ENCODE peak calls at places on chromosomes 1 and 21, in six cellular contexts. One of them, this sample, is unnamed.

GRCh38 chr1:154607084-154607747 is 770 bp downstream of the ADAR start:
- DNase-seq in HT-29: no peak
- DNase-seq in activated gamma-delta T cell treated with anti-CD3 and anti-CD28 coated beads, Interleukin-2, amount 50 U/mL, for 16 hours: no peak
- DNase-seq in epithelial cell of prostate: no peak
- DNase-seq in GM10248: no peak
- DNase-seq in IMR-90: peak
- DNase-seq in this sample: peak

GRCh38 chr1:117644696-117645311 is 39.0 kb downstream of the TENT5C start:
- DNase-seq in HT-29: no peak
- DNase-seq in GM10248: no peak
- DNase-seq in IMR-90: no peak
- DNase-seq in activated gamma-delta T cell treated with anti-CD3 and anti-CD28 coated beads, Interleukin-2, amount 50 U/mL, for 16 hours: no peak
- DNase-seq in epithelial cell of prostate: no peak
- DNase-seq in this sample: no peak

GRCh38 chr1:202659541-202659940 is 50.7 kb downstream of the SYT2 start:
- DNase-seq in HT-29: no peak
- DNase-seq in activated gamma-delta T cell treated with anti-CD3 and anti-CD28 coated beads, Interleukin-2, amount 50 U/mL, for 16 hours: no peak
- DNase-seq in epithelial cell of prostate: no peak
- DNase-seq in GM10248: no peak
- DNase-seq in IMR-90: no peak
- DNase-seq in this sample: no peak

GRCh38 chr1:145849356-145850165 is 4.1 kb downstream of the NUDT17 start:
- DNase-seq in activated gamma-delta T cell treated with anti-CD3 and anti-CD28 coated beads, Interleukin-2, amount 50 U/mL, for 16 hours: no peak
- DNase-seq in HT-29: no peak
- DNase-seq in IMR-90: peak
- DNase-seq in GM10248: no peak
- DNase-seq in epithelial cell of prostate: no peak
- DNase-seq in this sample: no peak

GRCh38 chr1:51516639-51517158 is 2.4 kb downstream of the EPS15 start:
- DNase-seq in HT-29: no peak
- DNase-seq in IMR-90: peak
- DNase-seq in activated gamma-delta T cell treated with anti-CD3 and anti-CD28 coated beads, Interleukin-2, amount 50 U/mL, for 16 hours: no peak
- DNase-seq in epithelial cell of prostate: no peak
- DNase-seq in GM10248: no peak
- DNase-seq in this sample: no peak

GRCh38 chr21:40606341-40606740 is 240.6 kb downstream of the DSCAM start:
- DNase-seq in epithelial cell of prostate: no peak
- DNase-seq in GM10248: no peak
- DNase-seq in HT-29: no peak
- DNase-seq in activated gamma-delta T cell treated with anti-CD3 and anti-CD28 coated beads, Interleukin-2, amount 50 U/mL, for 16 hours: no peak
- DNase-seq in IMR-90: no peak
- DNase-seq in this sample: no peak

GRCh38 chr1:94863919-94864318 is 43.8 kb downstream of the SLC44A3 start:
- DNase-seq in IMR-90: peak
- DNase-seq in HT-29: peak
- DNase-seq in activated gamma-delta T cell treated with anti-CD3 and anti-CD28 coated beads, Interleukin-2, amount 50 U/mL, for 16 hours: no peak
- DNase-seq in epithelial cell of prostate: no peak
- DNase-seq in GM10248: no peak
- DNase-seq in this sample: no peak

GRCh38 chr1:53511323-53511932 is 52.2 kb downstream of the DMRTB1 start:
- DNase-seq in HT-29: no peak
- DNase-seq in epithelial cell of prostate: no peak
- DNase-seq in GM10248: no peak
- DNase-seq in activated gamma-delta T cell treated with anti-CD3 and anti-CD28 coated beads, Interleukin-2, amount 50 U/mL, for 16 hours: no peak
- DNase-seq in IMR-90: no peak
- DNase-seq in this sample: no peak

GRCh38 chr1:42936309-42937078 is 22.2 kb downstream of the SLC2A1 start:
- DNase-seq in HT-29: peak
- DNase-seq in IMR-90: peak
- DNase-seq in GM10248: no peak
- DNase-seq in epithelial cell of prostate: peak
- DNase-seq in activated gamma-delta T cell treated with anti-CD3 and anti-CD28 coated beads, Interleukin-2, amount 50 U/mL, for 16 hours: peak
- DNase-seq in this sample: peak

GRCh38 chr1:17045140-17045539 is 8.7 kb downstream of the SDHB start:
- DNase-seq in GM10248: no peak
- DNase-seq in HT-29: no peak
- DNase-seq in IMR-90: no peak
- DNase-seq in activated gamma-delta T cell treated with anti-CD3 and anti-CD28 coated beads, Interleukin-2, amount 50 U/mL, for 16 hours: no peak
- DNase-seq in epithelial cell of prostate: no peak
- DNase-seq in this sample: no peak

GRCh38 chr21:33931799-33932390 is 16.3 kb upstream of the ATP5PO start:
- DNase-seq in activated gamma-delta T cell treated with anti-CD3 and anti-CD28 coated beads, Interleukin-2, amount 50 U/mL, for 16 hours: no peak
- DNase-seq in IMR-90: no peak
- DNase-seq in epithelial cell of prostate: no peak
- DNase-seq in HT-29: no peak
- DNase-seq in GM10248: no peak
- DNase-seq in this sample: no peak

GRCh38 chr21:33640697-33641338 is 723 bp downstream of the CRYZL1 start:
- DNase-seq in HT-29: no peak
- DNase-seq in epithelial cell of prostate: no peak
- DNase-seq in activated gamma-delta T cell treated with anti-CD3 and anti-CD28 coated beads, Interleukin-2, amount 50 U/mL, for 16 hours: no peak
- DNase-seq in GM10248: no peak
- DNase-seq in IMR-90: peak
- DNase-seq in this sample: no peak

GRCh38 chr1:208111646-208112200 is 132.5 kb downstream of the PLXNA2 start:
- DNase-seq in activated gamma-delta T cell treated with anti-CD3 and anti-CD28 coated beads, Interleukin-2, amount 50 U/mL, for 16 hours: no peak
- DNase-seq in GM10248: no peak
- DNase-seq in IMR-90: no peak
- DNase-seq in epithelial cell of prostate: no peak
- DNase-seq in HT-29: peak
- DNase-seq in this sample: no peak

GRCh38 chr1:175133693-175134435 is 58.7 kb downstream of the KIAA0040 start:
- DNase-seq in GM10248: no peak
- DNase-seq in HT-29: no peak
- DNase-seq in epithelial cell of prostate: no peak
- DNase-seq in activated gamma-delta T cell treated with anti-CD3 and anti-CD28 coated beads, Interleukin-2, amount 50 U/mL, for 16 hours: no peak
- DNase-seq in IMR-90: no peak
- DNase-seq in this sample: no peak

GRCh38 chr1:226894826-226895225 is 24.4 kb downstream of the PSEN2 start:
- DNase-seq in activated gamma-delta T cell treated with anti-CD3 and anti-CD28 coated beads, Interleukin-2, amount 50 U/mL, for 16 hours: no peak
- DNase-seq in HT-29: no peak
- DNase-seq in IMR-90: no peak
- DNase-seq in epithelial cell of prostate: no peak
- DNase-seq in GM10248: no peak
- DNase-seq in this sample: no peak

GRCh38 chr1:19988269-19989006 is 9.0 kb upstream of the PLA2G2A start:
- DNase-seq in activated gamma-delta T cell treated with anti-CD3 and anti-CD28 coated beads, Interleukin-2, amount 50 U/mL, for 16 hours: no peak
- DNase-seq in GM10248: no peak
- DNase-seq in HT-29: no peak
- DNase-seq in epithelial cell of prostate: no peak
- DNase-seq in IMR-90: no peak
- DNase-seq in this sample: no peak

GRCh38 chr1:31934706-31935629 is 3.2 kb downstream of the PTP4A2 start:
- DNase-seq in HT-29: peak
- DNase-seq in activated gamma-delta T cell treated with anti-CD3 and anti-CD28 coated beads, Interleukin-2, amount 50 U/mL, for 16 hours: no peak
- DNase-seq in IMR-90: peak
- DNase-seq in epithelial cell of prostate: no peak
- DNase-seq in GM10248: no peak
- DNase-seq in this sample: peak

GRCh38 chr1:235417101-235417697 is 50.0 kb downstream of the TBCE start:
- DNase-seq in epithelial cell of prostate: no peak
- DNase-seq in IMR-90: peak
- DNase-seq in HT-29: peak
- DNase-seq in GM10248: peak
- DNase-seq in activated gamma-delta T cell treated with anti-CD3 and anti-CD28 coated beads, Interleukin-2, amount 50 U/mL, for 16 hours: peak
- DNase-seq in this sample: peak

GRCh38 chr21:24224411-24224810 is 1382.9 kb downstream of the MRPL39 start:
- DNase-seq in HT-29: no peak
- DNase-seq in IMR-90: no peak
- DNase-seq in GM10248: no peak
- DNase-seq in epithelial cell of prostate: peak
- DNase-seq in activated gamma-delta T cell treated with anti-CD3 and anti-CD28 coated beads, Interleukin-2, amount 50 U/mL, for 16 hours: no peak
- DNase-seq in this sample: no peak

GRCh38 chr1:201229771-201230635 is 39.4 kb downstream of the IGFN1 start:
- DNase-seq in GM10248: peak
- DNase-seq in HT-29: no peak
- DNase-seq in IMR-90: peak
- DNase-seq in activated gamma-delta T cell treated with anti-CD3 and anti-CD28 coated beads, Interleukin-2, amount 50 U/mL, for 16 hours: no peak
- DNase-seq in epithelial cell of prostate: peak
- DNase-seq in this sample: peak

GRCh38 chr1:159959451-159959850 is 5.4 kb upstream of the SLAMF9 start:
- DNase-seq in HT-29: peak
- DNase-seq in GM10248: no peak
- DNase-seq in activated gamma-delta T cell treated with anti-CD3 and anti-CD28 coated beads, Interleukin-2, amount 50 U/mL, for 16 hours: no peak
- DNase-seq in IMR-90: no peak
- DNase-seq in epithelial cell of prostate: peak
- DNase-seq in this sample: no peak

GRCh38 chr1:183148599-183148998 is 37.5 kb upstream of the LAMC2 start:
- DNase-seq in GM10248: no peak
- DNase-seq in HT-29: no peak
- DNase-seq in epithelial cell of prostate: no peak
- DNase-seq in activated gamma-delta T cell treated with anti-CD3 and anti-CD28 coated beads, Interleukin-2, amount 50 U/mL, for 16 hours: no peak
- DNase-seq in IMR-90: peak
- DNase-seq in this sample: no peak

GRCh38 chr1:114707604-114708003 is 9.0 kb downstream of the NRAS start:
- DNase-seq in epithelial cell of prostate: no peak
- DNase-seq in HT-29: no peak
- DNase-seq in IMR-90: no peak
- DNase-seq in GM10248: no peak
- DNase-seq in activated gamma-delta T cell treated with anti-CD3 and anti-CD28 coated beads, Interleukin-2, amount 50 U/mL, for 16 hours: no peak
- DNase-seq in this sample: no peak

GRCh38 chr1:48202030-48202752 is 20.3 kb upstream of the SLC5A9 start:
- DNase-seq in GM10248: peak
- DNase-seq in activated gamma-delta T cell treated with anti-CD3 and anti-CD28 coated beads, Interleukin-2, amount 50 U/mL, for 16 hours: peak
- DNase-seq in HT-29: peak
- DNase-seq in IMR-90: peak
- DNase-seq in epithelial cell of prostate: peak
- DNase-seq in this sample: peak

GRCh38 chr1:194062526-194062925 is 876.1 kb upstream of the B3GALT2 start:
- DNase-seq in epithelial cell of prostate: no peak
- DNase-seq in activated gamma-delta T cell treated with anti-CD3 and anti-CD28 coated beads, Interleukin-2, amount 50 U/mL, for 16 hours: no peak
- DNase-seq in HT-29: no peak
- DNase-seq in GM10248: no peak
- DNase-seq in IMR-90: no peak
- DNase-seq in this sample: no peak

GRCh38 chr1:244836135-244836521 is 670 bp downstream of the COX20 start:
- DNase-seq in GM10248: no peak
- DNase-seq in HT-29: no peak
- DNase-seq in epithelial cell of prostate: no peak
- DNase-seq in activated gamma-delta T cell treated with anti-CD3 and anti-CD28 coated beads, Interleukin-2, amount 50 U/mL, for 16 hours: no peak
- DNase-seq in IMR-90: peak
- DNase-seq in this sample: peak

GRCh38 chr1:234541281-234541975 is 62.4 kb upstream of the TARBP1 start:
- DNase-seq in IMR-90: peak
- DNase-seq in epithelial cell of prostate: no peak
- DNase-seq in GM10248: no peak
- DNase-seq in HT-29: no peak
- DNase-seq in activated gamma-delta T cell treated with anti-CD3 and anti-CD28 coated beads, Interleukin-2, amount 50 U/mL, for 16 hours: no peak
- DNase-seq in this sample: no peak

GRCh38 chr1:6181347-6181770 is 1.2 kb upstream of the CHD5 start:
- DNase-seq in GM10248: no peak
- DNase-seq in IMR-90: no peak
- DNase-seq in activated gamma-delta T cell treated with anti-CD3 and anti-CD28 coated beads, Interleukin-2, amount 50 U/mL, for 16 hours: no peak
- DNase-seq in HT-29: peak
- DNase-seq in epithelial cell of prostate: no peak
- DNase-seq in this sample: no peak

GRCh38 chr1:196459383-196459782 is 148.9 kb downstream of the KCNT2 start:
- DNase-seq in HT-29: no peak
- DNase-seq in epithelial cell of prostate: no peak
- DNase-seq in IMR-90: no peak
- DNase-seq in activated gamma-delta T cell treated with anti-CD3 and anti-CD28 coated beads, Interleukin-2, amount 50 U/mL, for 16 hours: no peak
- DNase-seq in GM10248: no peak
- DNase-seq in this sample: no peak

GRCh38 chr1:168285419-168285790 is 4.7 kb downstream of the TBX19 start:
- DNase-seq in activated gamma-delta T cell treated with anti-CD3 and anti-CD28 coated beads, Interleukin-2, amount 50 U/mL, for 16 hours: no peak
- DNase-seq in GM10248: no peak
- DNase-seq in IMR-90: no peak
- DNase-seq in HT-29: peak
- DNase-seq in epithelial cell of prostate: no peak
- DNase-seq in this sample: no peak